ENCODE peak calls at places on chromosomes 11 and 22, in eight cellular contexts. M is NCI-H2171 treated with DMSO at 0.1 percent for 48 hours; B is CD4-positive, alpha-beta T cell; O is fibroblast of the conjunctiva; F is activated naive CD8-positive, alpha-beta T cell treated with anti-CD3 and anti-CD28 coated beads, Interleukin-2, amount 10 ng/mL, durations not matched to agents 7 days and 5 days; R is fibroblast of pulmonary artery; C is HAP-1; Y is brain microvascular endothelial cell. Z is an unnamed sample.

GRCh38 chr11:90803366-90803765 is 580.5 kb upstream of the CHORDC1 start:
- DNase-seq in C (no peak), M (no peak), O (no peak), F (no peak), B (no peak), R (no peak), Y (no peak), Z (no peak)

GRCh38 chr22:21020802-21021429 is 6.0 kb downstream of the P2RX6 start:
- DNase-seq in R (no peak), B (no peak), O (no peak), M (peak), Y (no peak), C (no peak), F (no peak), Z (no peak)

GRCh38 chr11:132125855-132126841 is 755.7 kb downstream of the NTM start:
- DNase-seq in M (no peak), Y (no peak), B (no peak), R (peak), C (no peak), F (no peak), O (no peak), Z (peak)

GRCh38 chr11:123616505-123617198 is 37.8 kb downstream of the SCN3B start:
- DNase-seq in M (no peak), B (no peak), R (peak), F (no peak), C (no peak), Y (no peak), O (no peak), Z (no peak)

GRCh38 chr11:76661306-76661751 is 9.2 kb downstream of the LRRC32 start:
- DNase-seq in F (no peak), M (no peak), C (no peak), B (no peak), O (no peak), Y (no peak), R (no peak), Z (no peak)

GRCh38 chr11:44752727-44753126 is 26.0 kb downstream of the TSPAN18 start:
- DNase-seq in Y (no peak), M (no peak), B (no peak), F (no peak), R (no peak), C (no peak), O (peak), Z (no peak)

GRCh38 chr22:24553597-24554315 is 1.2 kb downstream of the GUCD1 start:
- DNase-seq in C (no peak), M (no peak), F (no peak), R (no peak), O (no peak), B (no peak), Y (peak), Z (no peak)

GRCh38 chr22:44574057-44574456 is 76.0 kb upstream of the RTL6 start:
- DNase-seq in C (no peak), B (no peak), Y (no peak), O (peak), M (no peak), F (peak), R (peak), Z (no peak)

GRCh38 chr11:118434553-118435232 is 1.6 kb upstream of the KMT2A start:
- DNase-seq in R (peak), Y (no peak), C (no peak), B (peak), O (peak), M (peak), F (peak), Z (no peak)

GRCh38 chr11:129418039-129418438 is 42.4 kb downstream of the BARX2 start:
- DNase-seq in B (no peak), R (no peak), C (no peak), M (no peak), O (no peak), F (no peak), Y (no peak), Z (no peak)

GRCh38 chr11:83681944-83682644 is 395.9 kb upstream of the CCDC90B start:
- DNase-seq in M (no peak), F (no peak), O (no peak), Y (no peak), B (no peak), C (no peak), R (no peak), Z (no peak)

Z was measured in NCI-H524 treated with DMSO at 0.1 percent for 48 hours.